ENCODE peak calls at places on chromosomes 4 and X, in nine cellular contexts. N is type B pancreatic cell, Z is astrocyte of the spinal cord, I is fibroblast of lung, O is WTC11, D is choroid plexus epithelial cell, Q is cardiac fibroblast, U is neural crest cell, L is AG04450. S is an unnamed sample.

GRCh38 chrX:132651411-132652086 is 162.7 kb upstream of the MBNL3 start:
- DNase-seq in N (no peak), I (peak), U (no peak), L (no peak), O (peak), Q (no peak), Z (peak), D (no peak), S (no peak)

GRCh38 chr4:134632056-134632455 is 430.5 kb upstream of the PABPC4L start:
- DNase-seq in O (no peak), Q (no peak), D (no peak), Z (peak), U (no peak), L (no peak), N (no peak), I (no peak), S (no peak)

GRCh38 chr4:1204828-1205591 is 32.6 kb upstream of the SPON2 start:
- DNase-seq in O (peak), Q (no peak), U (no peak), L (no peak), Z (no peak), I (no peak), N (peak), D (no peak), S (no peak)

GRCh38 chr4:7650606-7651400 is 216.1 kb upstream of the PSAPL1 start:
- DNase-seq in I (peak), Q (no peak), L (no peak), D (peak), O (peak), U (peak), N (no peak), Z (peak), S (no peak)

GRCh38 chr4:913280-913618 is 18.9 kb downstream of the GAK start:
- DNase-seq in Z (no peak), Q (no peak), N (no peak), O (no peak), I (no peak), U (no peak), D (no peak), L (no peak), S (no peak)

GRCh38 chr4:74793757-74794340 is 474 bp downstream of the BTC start:
- DNase-seq in D (peak), I (peak), Z (peak), L (no peak), O (peak), N (peak), Q (peak), U (peak), S (peak)

GRCh38 chr4:94621491-94622080 is 136.2 kb upstream of the BMPR1B start:
- DNase-seq in U (peak), L (no peak), I (peak), O (no peak), D (peak), N (no peak), Z (peak), Q (peak), S (no peak)

GRCh38 chr4:106033469-106033868 is 138.2 kb downstream of the NPNT start:
- DNase-seq in L (no peak), Q (no peak), I (no peak), U (no peak), O (no peak), Z (no peak), N (no peak), D (no peak), S (no peak)

GRCh38 chrX:23816179-23816578 is 33.2 kb downstream of the SAT1 start:
- DNase-seq in N (no peak), Z (no peak), O (no peak), Q (no peak), D (no peak), L (no peak), U (no peak), I (no peak), S (no peak)

GRCh38 chr4:153555730-153556440 is 89.7 kb downstream of the TMEM131L start:
- DNase-seq in Q (peak), I (peak), O (no peak), N (no peak), D (peak), U (no peak), Z (peak), L (peak), S (no peak)

GRCh38 chr4:159384619-159385018 is 281.7 kb downstream of the RAPGEF2 start:
- DNase-seq in Q (peak), U (no peak), L (no peak), Z (peak), O (no peak), I (peak), D (peak), N (no peak), S (no peak)
- TF ChIP-seq CTCF in Q (no peak), U (no peak), L (peak), Z (peak), O (no peak), I (no peak), D (peak), N (peak), S (no peak)

GRCh38 chr4:41644288-41644914 is 104.1 kb downstream of the PHOX2B start:
- DNase-seq in D (peak), Z (peak), U (peak), I (peak), O (peak), Q (peak), L (no peak), N (peak), S (peak)
- TF ChIP-seq CTCF in D (peak), Z (peak), U (peak), I (peak), O (peak), Q (peak), L (peak), N (peak), S (peak)

GRCh38 chrX:154381271-154381670 is 2.2 kb downstream of the EMD start:
- DNase-seq in I (no peak), L (no peak), Z (no peak), O (no peak), N (no peak), D (no peak), Q (no peak), U (no peak), S (no peak)

GRCh38 chrX:154380787-154381186 is 1.7 kb downstream of the EMD start:
- DNase-seq in Q (no peak), I (no peak), Z (no peak), L (no peak), U (no peak), O (no peak), N (no peak), D (no peak), S (no peak)

GRCh38 chrX:154383359-154384283 is 4.5 kb downstream of the EMD start:
- DNase-seq in D (no peak), L (no peak), Z (no peak), U (no peak), N (no peak), I (no peak), O (no peak), Q (no peak), S (no peak)

GRCh38 chrX:154382483-154383069 is 3.5 kb downstream of the EMD start:
- DNase-seq in U (no peak), I (no peak), L (no peak), O (no peak), N (no peak), D (no peak), Q (no peak), Z (no peak), S (no peak)

GRCh38 chrX:154384284-154384892 is 5.3 kb downstream of the EMD start:
- DNase-seq in L (no peak), I (no peak), O (no peak), D (peak), U (no peak), Q (no peak), N (no peak), Z (no peak), S (no peak)
- TF ChIP-seq CTCF in L (peak), I (peak), O (no peak), D (peak), U (peak), Q (peak), N (peak), Z (peak), S (peak)

DNA sequence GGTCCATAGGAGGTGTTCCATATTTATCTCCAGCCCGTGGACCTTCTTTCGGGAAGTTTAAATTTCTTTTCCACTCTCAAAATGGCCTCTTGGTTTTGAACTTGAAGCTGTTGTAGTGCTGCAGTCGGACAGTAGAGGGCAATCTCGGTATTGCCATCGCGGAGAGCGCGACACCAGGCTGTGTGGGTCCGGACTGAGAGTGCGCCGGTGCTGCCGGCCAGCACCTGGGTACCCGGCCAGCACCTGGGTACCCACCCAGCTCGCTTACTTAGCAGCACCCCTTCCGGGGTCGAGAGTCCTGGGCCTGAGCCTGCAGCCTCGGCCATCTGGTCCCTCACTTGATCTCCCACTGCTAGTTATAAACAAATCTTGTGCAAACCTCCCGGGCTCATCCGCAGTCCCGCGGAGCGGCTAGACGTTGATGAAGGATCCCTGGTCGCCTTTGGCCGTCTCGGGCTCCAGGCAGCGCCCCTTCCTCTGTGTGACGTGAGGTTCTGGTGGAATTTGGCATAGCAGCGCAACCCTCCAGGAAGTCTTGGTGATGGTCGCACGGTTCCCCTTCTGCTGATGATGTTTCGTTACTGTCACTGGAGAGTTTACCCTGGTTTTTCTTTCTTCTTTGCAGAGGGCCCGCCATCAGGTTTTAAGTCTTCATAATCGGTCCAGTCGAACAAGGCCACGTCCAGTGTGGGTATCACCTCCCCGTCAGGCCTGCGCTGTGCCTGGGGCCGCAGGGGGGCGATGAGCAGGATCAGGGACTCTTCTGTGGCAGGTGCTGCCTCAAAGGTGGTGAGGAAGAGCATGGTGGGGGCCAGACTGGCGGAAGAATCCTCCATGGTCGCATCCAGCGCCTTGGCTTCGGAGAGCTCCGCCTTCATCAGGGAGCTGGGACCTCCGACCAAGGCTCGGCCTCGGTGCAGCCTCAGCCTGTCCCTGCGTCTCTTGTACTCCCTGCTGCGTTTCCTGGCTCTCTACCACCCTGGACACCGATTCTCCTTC is 17.8 kb downstream of the FAM9A start:
- DNase-seq in Z (no peak), Q (peak), D (peak), I (no peak), U (no peak), O (peak), N (no peak), L (no peak), S (no peak)
- TF ChIP-seq CTCF in Z (peak), Q (peak), D (peak), I (peak), U (peak), O (peak), N (peak), L (peak), S (peak)

GRCh38 chrX:56783996-56784620 is 55.1 kb downstream of the NBDY start:
- DNase-seq in O (no peak), I (no peak), L (no peak), D (no peak), U (no peak), N (no peak), Q (no peak), Z (no peak), S (no peak)

GRCh38 chrX:56782362-56782761 is 53.3 kb downstream of the NBDY start:
- DNase-seq in N (no peak), D (no peak), Q (no peak), I (no peak), O (no peak), U (no peak), Z (no peak), L (no peak), S (no peak)

GRCh38 chrX:56782791-56783449 is 53.9 kb downstream of the NBDY start:
- DNase-seq in Q (no peak), D (no peak), U (no peak), L (no peak), Z (no peak), O (no peak), N (no peak), I (no peak), S (no peak)

GRCh38 chrX:56784666-56785065 is 55.6 kb downstream of the NBDY start:
- DNase-seq in O (no peak), Q (no peak), N (no peak), D (no peak), Z (no peak), I (no peak), L (no peak), U (no peak), S (no peak)

GRCh38 chrX:56783450-56783831 is 54.4 kb downstream of the NBDY start:
- DNase-seq in Z (peak), L (no peak), O (peak), Q (no peak), N (no peak), I (no peak), D (no peak), U (no peak), S (no peak)
- TF ChIP-seq CTCF in Z (no peak), L (no peak), O (no peak), Q (no peak), N (no peak), I (no peak), D (no peak), U (no peak), S (no peak)

GRCh38 chrX:54442790-54443189 is 2.6 kb downstream of the TSR2 start:
- DNase-seq in U (no peak), I (no peak), Z (no peak), N (no peak), D (no peak), Q (no peak), O (no peak), L (no peak), S (no peak)

GRCh38 chrX:54446084-54446483 is 5.9 kb downstream of the TSR2 start:
- DNase-seq in L (no peak), U (no peak), N (no peak), Q (no peak), I (no peak), D (no peak), O (peak), Z (no peak), S (no peak)

GRCh38 chrX:54439967-54440871 is at the start of gene TSR2:
- DNase-seq in N (peak), O (peak), Z (peak), L (peak), U (peak), D (peak), I (peak), Q (peak), S (peak)

GRCh38 chrX:54447461-54447860 is 7.3 kb downstream of the TSR2 start:
- DNase-seq in L (no peak), Z (no peak), I (peak), N (no peak), O (no peak), D (peak), Q (peak), U (no peak), S (no peak)

DNA sequence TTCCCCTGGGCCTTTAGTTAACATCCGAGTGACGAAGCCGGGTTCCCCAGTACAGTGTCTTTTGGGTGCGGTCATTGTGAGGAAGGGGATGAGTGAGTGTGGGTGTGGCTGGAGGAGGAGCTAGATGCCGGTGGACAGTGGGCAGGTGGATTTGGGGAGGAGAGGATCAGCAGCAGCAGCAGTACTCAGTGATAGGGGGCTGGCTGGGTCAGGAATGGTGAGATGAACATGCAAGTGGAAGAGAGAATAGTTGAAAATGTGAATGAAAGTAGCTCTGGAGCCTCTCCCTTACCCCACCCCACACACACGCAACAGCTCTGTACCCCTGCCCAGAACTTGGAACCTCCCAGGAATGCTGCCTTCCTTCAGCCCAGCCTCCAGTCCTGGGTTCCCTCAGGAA is 4.5 kb downstream of the TSR2 start:
- DNase-seq in Z (no peak), N (no peak), D (no peak), I (no peak), Q (no peak), O (no peak), U (no peak), L (no peak), S (no peak)
- TF ChIP-seq CTCF in Z (no peak), N (no peak), D (no peak), I (no peak), Q (no peak), O (no peak), U (no peak), L (no peak), S (no peak)

DNA sequence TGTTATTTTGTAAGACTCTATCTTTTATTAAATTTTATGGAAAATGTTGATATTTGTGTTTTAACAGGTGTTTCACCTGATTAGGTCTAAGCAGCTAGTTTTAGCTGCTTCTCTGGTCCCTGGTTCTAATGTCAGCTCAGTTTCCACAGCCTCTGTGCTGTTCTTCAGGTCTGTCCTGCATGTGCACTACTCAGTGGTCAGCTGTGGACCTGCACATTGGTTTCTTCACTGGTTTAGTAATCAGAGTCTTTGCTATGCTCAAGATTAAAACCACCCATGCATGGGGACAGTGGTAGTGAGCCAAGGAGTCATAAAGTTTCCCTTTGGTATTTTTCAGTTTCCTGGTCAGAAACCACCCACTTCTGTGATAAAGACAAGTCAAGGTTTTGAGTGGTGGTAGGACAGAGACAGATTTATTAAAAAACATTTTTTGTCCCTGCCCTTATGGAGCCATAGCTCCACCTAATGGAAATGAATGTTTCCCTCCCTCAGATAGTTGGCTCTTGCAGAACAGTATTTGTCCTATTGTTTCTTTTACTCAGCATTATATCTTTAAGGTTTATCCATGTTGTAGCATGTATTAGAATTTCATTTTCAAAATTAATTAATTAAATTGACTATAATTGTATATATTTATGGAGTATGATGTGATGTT is 36.8 kb upstream of the VBP1 start:
- DNase-seq in L (no peak), U (no peak), N (no peak), O (no peak), D (peak), Z (no peak), Q (peak), I (no peak), S (no peak)
- TF ChIP-seq CTCF in L (no peak), U (no peak), N (no peak), O (no peak), D (no peak), Z (no peak), Q (no peak), I (no peak), S (no peak)

GRCh38 chr4:79823148-79823763 is 249.8 kb downstream of the ANTXR2 start:
- DNase-seq in I (peak), O (no peak), D (peak), N (no peak), Q (peak), L (peak), Z (peak), U (no peak), S (no peak)

DNA sequence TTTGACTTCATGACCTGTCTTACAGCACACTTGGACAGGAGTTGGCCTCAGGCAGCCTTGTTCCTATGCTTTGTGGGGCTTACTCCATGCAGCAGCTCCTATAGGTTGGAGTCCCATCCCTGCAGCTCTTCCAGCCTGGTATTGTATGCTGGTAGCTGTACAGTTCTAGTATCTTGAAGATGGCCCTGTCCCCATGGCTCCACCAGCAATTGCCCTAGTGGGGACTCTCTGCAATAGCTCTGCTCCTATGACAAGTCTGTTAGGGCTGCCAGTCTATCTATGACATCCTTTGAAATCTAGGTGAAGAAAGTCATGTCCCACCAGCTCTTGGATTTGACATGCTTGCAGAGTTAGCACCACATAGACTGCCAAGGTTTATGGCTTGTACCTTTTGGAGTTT is 252.6 kb downstream of the ANTXR2 start:
- DNase-seq in I (no peak), D (no peak), O (no peak), Q (no peak), N (no peak), U (no peak), Z (no peak), L (no peak), S (no peak)
- TF ChIP-seq CTCF in I (no peak), D (no peak), O (no peak), Q (no peak), N (no peak), U (no peak), Z (no peak), L (no peak), S (no peak)

GRCh38 chrX:114959729-114960128 is 57.7 kb downstream of the IL13RA2 start:
- DNase-seq in D (peak), L (no peak), U (no peak), Q (peak), O (no peak), Z (peak), N (no peak), I (peak), S (no peak)
- TF ChIP-seq CTCF in D (peak), L (peak), U (peak), Q (no peak), O (no peak), Z (peak), N (peak), I (no peak), S (peak)

GRCh38 chrX:53678667-53679066 is 7.9 kb downstream of the HUWE1 start:
- DNase-seq in U (no peak), Q (peak), N (no peak), Z (no peak), D (peak), I (no peak), O (no peak), L (no peak), S (no peak)
- TF ChIP-seq CTCF in U (peak), Q (peak), N (peak), Z (peak), D (peak), I (no peak), O (no peak), L (peak), S (peak)